ENCODE peak calls at places on chromosomes 3 and 15, in ten cellular contexts. P is stimulated activated CD4-positive, alpha-beta T cell treated with anti-CD3 and anti-CD28 coated beads, Interleukin-2, amount 100 ng/mL, for 48 hours; O is HEK293T; T is neuronal stem cell; W is natural killer cell; N is CD8-positive, alpha-beta T cell; C is CD4-positive, CD25-positive, alpha-beta regulatory T cell; F is coronary artery; G is left colon; B is NCI-H510A treated with DMSO at 0.1 percent for 48 hours. X is an unnamed sample.

GRCh38 chr3:172525116-172525613 is 1.9 kb upstream of the TNFSF10 start:
- DNase-seq in T (no peak), G (no peak), F (no peak), C (no peak), P (no peak), W (no peak), B (no peak), N (no peak), O (no peak), X (peak)

GRCh38 chr15:98875309-98875708 is 132.3 kb downstream of the PGPEP1L start:
- DNase-seq in O (no peak), N (no peak), P (no peak), B (no peak), G (no peak), C (no peak), W (no peak), F (no peak), T (no peak), X (no peak)

GRCh38 chr15:66085128-66085527 is 168.4 kb downstream of the MEGF11 start:
- DNase-seq in C (peak), B (no peak), N (no peak), T (no peak), W (no peak), O (no peak), G (no peak), P (peak), F (no peak), X (no peak)

GRCh38 chr3:21435871-21436270 is 315.1 kb downstream of the ZNF385D start:
- DNase-seq in N (no peak), T (no peak), F (no peak), G (no peak), C (no peak), W (no peak), P (no peak), B (no peak), O (no peak), X (no peak)

GRCh38 chr3:144129536-144130214 is 158.1 kb downstream of the DIPK2A start:
- DNase-seq in G (no peak), T (no peak), O (no peak), P (peak), N (no peak), B (no peak), C (no peak), F (no peak), W (no peak), X (no peak)

GRCh38 chr3:128173849-128174248 is 20.6 kb downstream of the EEFSEC start:
- DNase-seq in P (no peak), W (no peak), T (no peak), C (no peak), B (no peak), F (no peak), O (no peak), N (no peak), G (no peak), X (no peak)

GRCh38 chr3:160676547-160677303 is at the start of gene ARL14:
- DNase-seq in B (no peak), P (no peak), G (peak), T (no peak), C (no peak), W (no peak), F (no peak), O (no peak), N (no peak), X (no peak)

GRCh38 chr3:127613406-127613805 is 15.2 kb downstream of the MCM2 start:
- DNase-seq in O (no peak), C (no peak), B (no peak), W (no peak), T (no peak), N (no peak), G (no peak), F (no peak), P (no peak), X (no peak)

GRCh38 chr3:105527949-105528348 is 161.2 kb downstream of the ALCAM start:
- DNase-seq in P (no peak), G (no peak), B (peak), W (no peak), C (peak), F (no peak), T (no peak), O (peak), N (no peak), X (no peak)

GRCh38 chr3:66800941-66801545 is 197.1 kb upstream of the KBTBD8 start:
- DNase-seq in F (no peak), C (no peak), T (no peak), G (no peak), P (no peak), W (no peak), O (no peak), B (no peak), N (no peak), X (no peak)

GRCh38 chr3:144763878-144764454 is 792.3 kb downstream of the DIPK2A start:
- DNase-seq in W (no peak), G (no peak), C (no peak), F (no peak), B (no peak), O (no peak), P (no peak), T (no peak), N (no peak), X (no peak)

GRCh38 chr15:67880651-67881182 is 40.9 kb upstream of the RNU6-1 start:
- DNase-seq in F (no peak), B (no peak), C (no peak), N (no peak), O (no peak), G (peak), T (no peak), W (no peak), P (no peak), X (no peak)

GRCh38 chr3:52153389-52154096 is 680 bp downstream of the POC1A start:
- DNase-seq in F (no peak), P (no peak), N (no peak), G (peak), W (no peak), T (no peak), O (no peak), C (peak), B (peak), X (peak)

GRCh38 chr3:185586644-185586964 is 509 bp downstream of the SENP2 start:
- DNase-seq in W (no peak), F (no peak), T (no peak), N (no peak), C (no peak), P (peak), O (no peak), G (no peak), B (peak), X (no peak)

GRCh38 chr15:47756872-47757271 is 39.6 kb downstream of the SEMA6D start:
- DNase-seq in F (no peak), T (no peak), O (no peak), B (no peak), C (no peak), W (no peak), P (no peak), G (no peak), N (no peak), X (peak)

GRCh38 chr3:69784854-69785523 is 45.7 kb downstream of the MITF start:
- DNase-seq in P (no peak), N (no peak), B (peak), C (no peak), T (no peak), W (no peak), O (peak), G (peak), F (peak), X (peak)

GRCh38 chr3:179037361-179037760 is 34.2 kb downstream of the ZMAT3 start:
- DNase-seq in O (no peak), P (peak), G (peak), C (peak), F (peak), W (no peak), N (peak), T (no peak), B (no peak), X (no peak)

GRCh38 chr15:39700301-39700700 is 82.3 kb downstream of the FSIP1 start:
- DNase-seq in G (no peak), F (no peak), O (no peak), T (no peak), N (no peak), C (no peak), B (no peak), P (no peak), W (no peak), X (no peak)

GRCh38 chr3:127706312-127706711 is 33.6 kb downstream of the ABTB1 start:
- DNase-seq in W (no peak), C (no peak), P (no peak), O (no peak), G (peak), T (no peak), N (no peak), B (no peak), F (peak), X (peak)

GRCh38 chr3:39639344-39640236 is 169.8 kb upstream of the MYRIP start:
- DNase-seq in G (no peak), F (no peak), N (no peak), T (peak), P (peak), B (no peak), C (peak), O (no peak), W (no peak), X (no peak)

GRCh38 chr3:121979246-121979645 is 42.8 kb downstream of the ILDR1 start:
- DNase-seq in P (no peak), W (no peak), B (no peak), G (no peak), C (no peak), O (no peak), T (no peak), F (no peak), N (no peak), X (no peak)

GRCh38 chr3:141410861-141411771 is 42.8 kb downstream of the ZBTB38 start:
- DNase-seq in N (peak), P (peak), C (peak), B (no peak), T (no peak), G (no peak), F (no peak), O (no peak), W (no peak), X (no peak)

GRCh38 chr3:54999801-55000200 is 71.9 kb upstream of the LRTM1 start:
- DNase-seq in N (no peak), O (no peak), P (no peak), C (no peak), F (no peak), B (peak), T (no peak), W (no peak), G (no peak), X (no peak)

GRCh38 chr3:149315694-149316093 is 17.7 kb downstream of the TM4SF18 start:
- DNase-seq in P (no peak), B (no peak), N (no peak), O (no peak), F (no peak), C (no peak), W (no peak), G (no peak), T (no peak), X (no peak)

GRCh38 chr15:39188930-39189329 is 391.9 kb upstream of the THBS1 start:
- DNase-seq in P (no peak), O (no peak), T (no peak), C (no peak), W (no peak), N (no peak), G (no peak), F (no peak), B (no peak), X (no peak)

GRCh38 chr15:75202251-75203016 is 752 bp downstream of the C15orf39 start:
- DNase-seq in C (peak), W (peak), O (peak), F (peak), N (peak), G (peak), T (peak), B (peak), P (peak), X (peak)

GRCh38 chr15:96268421-96269204 is 61.9 kb upstream of the NR2F2 start:
- DNase-seq in C (no peak), P (no peak), B (no peak), O (peak), F (no peak), N (no peak), W (no peak), T (no peak), G (no peak), X (no peak)

GRCh38 chr15:49830411-49830810 is 209.6 kb downstream of the DTWD1 start:
- DNase-seq in O (no peak), G (no peak), P (no peak), W (no peak), T (no peak), N (no peak), F (no peak), C (no peak), B (no peak), X (no peak)

GRCh38 chr3:106589306-106589942 is 720.6 kb upstream of the CBLB start:
- DNase-seq in T (no peak), F (no peak), N (no peak), B (no peak), O (no peak), C (no peak), G (no peak), P (no peak), W (no peak), X (no peak)

GRCh38 chr3:2950159-2950558 is 160.0 kb downstream of the IL5RA start:
- DNase-seq in O (no peak), T (no peak), W (no peak), F (no peak), C (no peak), B (no peak), N (no peak), G (no peak), P (no peak), X (no peak)

GRCh38 chr3:144119611-144120010 is 148.0 kb downstream of the DIPK2A start:
- DNase-seq in W (no peak), P (no peak), B (no peak), G (no peak), C (no peak), F (no peak), O (no peak), N (no peak), T (no peak), X (no peak)

GRCh38 chr3:4656059-4656458 is 162.9 kb downstream of the ITPR1 start:
- DNase-seq in G (peak), N (no peak), B (peak), P (no peak), W (no peak), C (no peak), T (peak), F (peak), O (peak), X (no peak)

GRCh38 chr15:70160267-70160666 is 62.5 kb upstream of the TLE3 start:
- DNase-seq in W (no peak), P (no peak), N (no peak), B (no peak), O (no peak), F (no peak), T (no peak), C (no peak), G (no peak), X (peak)

X was measured in left lung.